ENCODE peak calls at places on chromosomes 16 and 17, in six cellular contexts. A is GM12891, Q is H1, X is K562, J is HepG2, V is GM12878. I is an unnamed sample.

GRCh38 chr17:78498848-78499247 is 78.3 kb downstream of the DNAH17 start:
- DNase-seq in Q (no peak), A (no peak), V (no peak), X (no peak), J (no peak), I (no peak)

GRCh38 chr16:85347213-85347591 is 234.9 kb upstream of the CIBAR2 start:
- DNase-seq in X (peak), A (no peak), V (no peak), Q (no peak), J (peak), I (no peak)

GRCh38 chr17:967122-967521 is 12.5 kb downstream of the NXN start:
- DNase-seq in J (no peak), V (no peak), X (no peak), Q (no peak), A (no peak), I (no peak)

GRCh38 chr16:5944971-5945370 is 847.4 kb upstream of the EEF2KMT start:
- DNase-seq in A (no peak), Q (no peak), X (no peak), J (no peak), V (no peak), I (no peak)

GRCh38 chr17:36736201-36737156 is 135.1 kb downstream of the MRM1 start:
- DNase-seq in V (no peak), A (no peak), J (no peak), X (no peak), Q (no peak), I (no peak)

GRCh38 chr16:87539113-87539512 is 46.3 kb upstream of the ZCCHC14 start:
- DNase-seq in Q (no peak), A (no peak), V (no peak), X (no peak), J (no peak), I (no peak)

GRCh38 chr16:76913046-76913445 is 277.9 kb upstream of the MON1B start:
- DNase-seq in J (no peak), X (no peak), A (no peak), V (no peak), Q (no peak), I (no peak)

GRCh38 chr16:76565542-76565941 is 288.3 kb downstream of the CNTNAP4 start:
- DNase-seq in V (no peak), Q (no peak), A (no peak), J (no peak), X (no peak), I (no peak)

GRCh38 chr17:27247071-27247957 is 46.6 kb upstream of the WSB1 start:
- DNase-seq in J (peak), V (no peak), X (no peak), Q (no peak), A (no peak), I (no peak)

GRCh38 chr16:3214904-3215600 is 19.9 kb downstream of the ZNF200 start:
- DNase-seq in X (no peak), J (no peak), V (no peak), Q (no peak), A (no peak), I (no peak)

GRCh38 chr16:67311607-67312449 is 14.7 kb downstream of the KCTD19 start:
- DNase-seq in A (no peak), X (peak), V (peak), J (peak), Q (no peak), I (no peak)

GRCh38 chr16:49597796-49598195 is 224.2 kb downstream of the C16orf78 start:
- DNase-seq in Q (no peak), X (no peak), J (no peak), V (no peak), A (no peak), I (no peak)

GRCh38 chr16:30187556-30187865 is 4.1 kb downstream of the CORO1A start:
- DNase-seq in X (no peak), J (no peak), V (no peak), Q (no peak), A (no peak), I (no peak)
- TF ChIP-seq TAF1 in X (no peak), J (no peak), V (no peak), Q (no peak), A (no peak), I (no peak)

GRCh38 chr16:74666425-74667214 is at the start of gene RFWD3:
- DNase-seq in Q (peak), A (peak), V (peak), X (peak), J (peak), I (peak)
- TF ChIP-seq POLR2A in Q (peak), A (peak), V (peak), X (peak), J (peak), I (peak)

DNA sequence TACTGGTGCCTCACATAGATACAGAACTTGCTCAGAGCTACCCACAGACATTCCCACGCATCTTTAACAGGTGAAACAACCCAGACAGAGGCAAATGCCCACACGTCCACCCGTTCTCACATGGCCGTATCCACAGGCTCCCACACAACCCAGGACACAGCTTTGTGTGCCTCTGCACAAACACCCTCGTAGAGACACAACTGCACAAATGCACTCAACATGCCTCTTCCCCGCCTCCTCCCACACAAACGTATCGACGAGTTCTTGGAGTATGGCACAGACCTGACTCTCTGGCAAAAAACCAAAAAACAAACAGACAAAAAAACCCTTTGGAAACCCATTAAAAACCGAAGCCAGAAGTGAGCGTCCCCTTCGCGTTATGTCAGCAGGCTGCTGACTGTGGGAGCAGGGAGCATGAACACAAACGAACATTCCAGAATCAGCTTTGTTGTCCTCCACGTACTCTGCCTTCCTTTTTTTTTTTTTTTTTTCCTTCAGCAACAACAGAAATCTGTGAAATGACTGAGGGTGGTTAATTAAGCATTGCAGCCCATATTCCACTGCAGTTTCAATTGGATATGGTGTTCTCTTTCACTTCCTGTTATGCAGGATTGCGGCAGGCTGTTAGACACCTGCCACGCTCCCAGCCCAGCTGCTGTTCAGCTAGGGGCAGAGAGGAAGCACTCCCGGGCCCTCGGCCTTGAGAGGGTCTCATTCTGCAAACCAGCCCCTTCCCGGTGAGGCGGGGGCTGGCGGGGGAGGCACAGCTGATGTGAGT is 313.7 kb downstream of the MAF start:
- DNase-seq in J (no peak), Q (no peak), A (peak), V (peak), X (no peak), I (no peak)
- TF ChIP-seq TAF1 in J (no peak), Q (no peak), A (no peak), V (no peak), X (no peak), I (no peak)

GRCh38 chr17:44221862-44222111 is 2.3 kb upstream of the UBTF start:
- DNase-seq in A (no peak), V (no peak), X (no peak), J (no peak), Q (no peak), I (no peak)

GRCh38 chr17:44222112-44222869 is 2.8 kb upstream of the UBTF start:
- DNase-seq in J (peak), V (no peak), X (peak), A (no peak), Q (no peak), I (peak)

GRCh38 chr17:44219636-44220210 is at the start of gene UBTF:
- DNase-seq in J (peak), A (no peak), V (no peak), X (peak), Q (no peak), I (no peak)

GRCh38 chr17:44220211-44221071 is 966 bp upstream of the UBTF start:
- DNase-seq in J (no peak), Q (no peak), V (no peak), A (no peak), X (peak), I (peak)

DNA sequence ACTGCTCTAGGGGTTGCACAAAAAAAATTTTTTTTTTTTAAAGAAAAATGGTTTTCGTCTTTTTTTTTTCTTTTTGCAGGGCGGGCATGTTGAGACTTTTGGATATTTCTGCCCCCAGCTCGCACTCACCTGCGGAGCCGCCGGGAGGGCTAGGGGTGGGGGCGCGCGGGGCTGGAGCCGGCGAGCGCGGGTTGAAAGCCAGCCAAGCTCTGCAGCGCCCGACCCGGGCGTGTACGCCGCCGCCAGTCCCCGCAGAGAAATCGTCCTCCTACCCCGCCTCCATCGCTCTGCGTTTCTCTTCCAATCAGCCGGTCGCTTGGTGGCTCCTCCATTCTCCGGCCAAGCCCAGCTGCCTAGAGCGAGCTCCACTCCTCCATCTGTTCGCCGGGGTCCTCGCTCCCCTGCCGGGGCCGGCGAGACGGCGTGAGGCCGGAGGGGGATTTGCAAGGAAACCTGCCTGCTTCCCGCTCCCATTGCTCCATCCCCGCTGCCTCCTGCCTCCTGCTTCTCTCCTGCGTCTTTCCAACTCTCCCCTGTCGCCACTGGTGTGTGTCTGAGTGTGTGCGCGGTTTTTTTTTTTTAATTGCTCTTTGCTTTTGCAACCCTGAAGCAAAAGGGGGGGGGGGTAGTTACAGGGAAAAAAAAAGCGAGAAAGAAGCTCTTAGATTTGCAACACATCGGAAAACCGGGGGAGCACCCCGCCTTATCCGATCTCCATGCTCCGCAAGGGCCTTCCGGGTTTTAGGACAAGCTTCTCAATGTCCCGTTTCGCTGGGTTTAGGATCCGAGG is 1.8 kb upstream of the UBTF start:
- DNase-seq in J (peak), A (peak), V (no peak), X (peak), Q (no peak), I (peak)
- TF ChIP-seq POLR2A in J (peak), A (peak), V (peak), X (no peak), Q (no peak), I (peak)

GRCh38 chr17:77214328-77214727 is 73.6 kb downstream of the SEC14L1 start:
- DNase-seq in X (no peak), Q (no peak), J (no peak), A (no peak), V (no peak), I (no peak)

GRCh38 chr17:77212833-77213777 is 72.3 kb downstream of the SEC14L1 start:
- DNase-seq in Q (no peak), A (no peak), X (no peak), V (no peak), J (no peak), I (peak)

GRCh38 chr17:77213778-77214132 is 73.0 kb downstream of the SEC14L1 start:
- DNase-seq in X (no peak), A (no peak), Q (no peak), V (no peak), J (no peak), I (no peak)

GRCh38 chr17:77215281-77215680 is 74.5 kb downstream of the SEC14L1 start:
- DNase-seq in A (no peak), Q (no peak), V (no peak), J (no peak), X (no peak), I (no peak)

GRCh38 chr17:77214743-77215142 is 74.0 kb downstream of the SEC14L1 start:
- DNase-seq in J (peak), Q (peak), V (no peak), X (peak), A (no peak), I (no peak)
- TF ChIP-seq TAF1 in J (no peak), Q (no peak), V (no peak), X (no peak), A (no peak), I (no peak)

DNA sequence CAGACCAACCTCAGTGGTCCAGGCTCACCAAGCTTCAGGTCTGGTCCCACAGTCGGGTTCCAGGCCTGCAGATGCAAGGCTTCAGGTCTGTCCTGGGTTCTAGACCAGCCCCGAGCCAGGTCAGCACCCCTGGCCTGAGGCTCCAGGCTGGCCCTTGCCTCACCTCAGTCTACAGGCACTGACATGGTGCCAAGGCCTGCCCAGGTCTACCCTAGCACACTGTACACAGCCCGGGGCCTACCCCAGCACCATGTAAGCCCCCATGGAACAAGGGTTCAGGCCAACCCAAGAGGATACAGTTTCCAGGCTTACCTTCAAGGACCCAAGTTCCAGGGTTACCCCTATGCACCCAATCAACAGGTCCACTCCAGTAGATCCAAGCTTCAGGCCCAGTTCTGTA is 26.8 kb downstream of the ZFP1 start:
- DNase-seq in A (no peak), X (no peak), Q (no peak), V (no peak), J (no peak), I (no peak)
- TF ChIP-seq POLR2A in A (no peak), X (no peak), Q (no peak), V (no peak), J (no peak), I (no peak)

DNA sequence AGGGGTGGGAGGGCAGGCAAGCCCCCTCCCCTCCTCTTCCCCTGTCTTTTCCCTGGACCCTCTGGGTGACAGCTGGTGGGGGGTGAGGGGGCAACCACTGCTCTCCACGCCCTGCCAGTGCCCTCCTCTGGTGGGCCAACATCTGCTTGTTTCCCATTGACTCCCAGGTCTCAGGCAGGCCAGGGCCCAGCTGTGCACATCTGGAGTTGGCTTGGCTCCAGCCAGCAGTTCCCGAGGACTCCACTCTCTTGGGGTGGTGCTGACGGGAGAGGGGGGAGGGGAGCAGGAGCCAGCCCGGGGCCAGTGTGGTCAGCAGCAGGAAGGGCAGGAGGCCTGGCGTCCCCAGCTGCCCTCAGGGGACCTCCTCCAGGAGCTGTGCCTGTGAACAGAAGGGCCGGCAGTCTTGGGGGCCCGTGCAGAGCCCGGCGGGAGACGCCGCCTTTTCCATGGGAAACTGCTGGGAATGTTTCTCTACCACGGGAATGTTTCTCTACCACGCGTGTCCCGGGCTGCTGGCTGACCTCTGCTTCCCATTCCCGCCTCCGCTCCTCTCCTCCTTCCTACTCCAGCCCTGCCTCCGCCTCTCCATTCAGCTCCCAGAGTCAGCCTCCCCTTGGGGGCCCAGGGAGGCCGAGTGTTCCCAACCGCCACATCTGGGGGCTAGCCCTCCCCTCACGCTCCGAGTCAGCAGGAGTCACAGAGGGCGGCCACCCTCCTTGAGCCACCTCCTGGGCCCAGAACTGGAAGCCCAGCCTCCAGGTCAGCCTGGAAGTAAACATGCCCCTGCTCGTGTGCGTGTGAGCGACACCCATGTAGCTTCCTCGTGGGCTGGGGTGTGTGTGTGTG is 7.6 kb downstream of the CYGB start:
- DNase-seq in X (peak), J (peak), A (no peak), Q (no peak), V (no peak), I (peak)
- TF ChIP-seq TAF1 in X (no peak), J (no peak), A (no peak), Q (no peak), V (no peak), I (no peak)

DNA sequence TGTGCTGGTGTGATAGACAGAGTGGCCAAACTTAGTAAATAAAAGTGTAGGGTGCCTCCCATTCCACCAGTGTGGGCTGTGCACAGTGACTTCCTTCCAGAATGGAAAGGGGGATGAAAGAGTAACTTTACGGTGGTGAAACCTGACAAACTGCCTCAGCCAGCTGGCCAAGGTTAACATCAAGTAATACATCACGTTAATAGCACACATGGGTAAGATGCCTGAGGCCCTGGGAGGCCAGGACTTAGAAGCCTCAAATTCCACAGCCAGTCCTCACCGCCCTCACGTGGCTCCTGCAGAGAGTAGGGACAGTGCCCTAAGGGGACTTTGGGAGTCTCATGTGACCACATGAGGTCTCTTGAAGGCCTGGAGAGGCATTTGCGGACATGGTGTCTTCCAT is 14.1 kb downstream of the RMI2 start:
- DNase-seq in V (no peak), A (no peak), X (no peak), J (no peak), Q (no peak), I (no peak)
- TF ChIP-seq POLR2A in V (no peak), A (no peak), X (no peak), J (no peak), Q (no peak), I (no peak)

DNA sequence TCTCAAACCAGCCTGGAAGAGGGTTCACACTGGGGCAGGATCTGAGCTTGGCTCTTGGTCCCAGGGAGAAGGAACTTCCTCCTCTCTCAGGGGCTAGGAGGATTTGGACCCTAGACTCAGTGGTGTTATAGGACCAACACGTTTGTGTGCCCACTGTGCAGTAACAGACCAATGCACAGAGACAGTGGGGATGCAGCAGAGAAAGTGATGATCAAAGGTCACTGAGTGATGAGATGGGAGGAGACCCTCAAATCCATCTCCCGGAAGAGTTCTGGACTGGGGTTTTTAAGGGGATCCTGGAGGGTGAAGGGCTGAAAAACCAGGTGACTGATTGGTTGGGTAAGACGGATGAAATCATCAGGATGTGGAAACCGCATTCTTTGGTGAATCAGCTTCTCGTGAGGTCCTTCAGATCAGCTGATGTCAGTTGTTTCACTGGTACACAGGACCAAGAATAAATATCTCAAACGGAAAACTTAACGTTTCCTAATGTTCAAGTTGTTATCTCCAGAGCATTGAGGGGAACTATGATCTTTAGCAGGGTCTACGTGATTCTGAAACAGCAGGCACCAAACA is 3.3 kb upstream of the VAC14 start:
- DNase-seq in X (no peak), J (no peak), V (no peak), Q (no peak), A (no peak), I (no peak)
- TF ChIP-seq TAF1 in X (no peak), J (no peak), V (no peak), Q (no peak), A (no peak), I (no peak)

I was measured in GM12892.